ENCODE peak calls at places on chromosome 19, in eight cellular contexts. P, E, W, V, N, C, Y and A are unnamed samples.
A peak's percentile ranks its signal among the peaks of the same experiment; 100 is the strongest.

GRCh38 chr19:43755256-43755801 is 567 bp upstream of the SMG9 start:
- DNase-seq in P (no peak), E (peak; percentile 81), W (peak; percentile 55), V (peak; percentile 77), N (peak; percentile 85), C (no peak), Y (peak; percentile 90), A (peak; percentile 78)

GRCh38 chr19:1921825-1922224 is 16.6 kb downstream of the ADAT3 start:
- DNase-seq in P (no peak), E (no peak), W (no peak), V (no peak), N (no peak), C (no peak), Y (no peak), A (no peak)

GRCh38 chr19:17757125-17757524 is 5.8 kb downstream of the FCHO1 start:
- DNase-seq in P (peak; percentile 46), E (no peak), W (no peak), V (peak; percentile 86), N (peak; percentile 67), C (no peak), Y (peak; percentile 74), A (peak; percentile 64)

GRCh38 chr19:53007200-53008054 is 6.3 kb upstream of the ERVV-1 start:
- DNase-seq in P (no peak), E (no peak), W (no peak), V (no peak), N (no peak), C (no peak), Y (no peak), A (no peak)

GRCh38 chr19:2483084-2483483 is 7.2 kb downstream of the GADD45B start:
- DNase-seq in P (no peak), E (no peak), W (no peak), V (no peak), N (no peak), C (no peak), Y (no peak), A (no peak)

GRCh38 chr19:28727133-28727834 is 485.7 kb downstream of the UQCRFS1 start:
- DNase-seq in P (no peak), E (no peak), W (no peak), V (peak; percentile 26), N (no peak), C (no peak), Y (no peak), A (peak; percentile 21)

GRCh38 chr19:54345938-54346386 is 7.0 kb upstream of the LILRA4 start:
- DNase-seq in P (no peak), E (no peak), W (no peak), V (no peak), N (no peak), C (no peak), Y (no peak), A (no peak)

GRCh38 chr19:50204811-50205675 is 1.6 kb downstream of the MYH14 start:
- DNase-seq in P (no peak), E (peak; percentile 83), W (peak; percentile 93), V (peak; percentile 96), N (peak; percentile 96), C (no peak), Y (peak; percentile 95), A (no peak)

GRCh38 chr19:18046066-18046718 is 38.2 kb downstream of the ARRDC2 start:
- DNase-seq in P (peak; percentile 94), E (no peak), W (no peak), V (no peak), N (no peak), C (no peak), Y (no peak), A (peak; percentile 58)

GRCh38 chr19:51020988-51021651 is 1.6 kb upstream of the KLK10 start:
- DNase-seq in P (peak; percentile 51), E (no peak), W (no peak), V (peak; percentile 18), N (no peak), C (peak; percentile 7), Y (no peak), A (peak; percentile 69)

GRCh38 chr19:18774107-18774506 is 17.0 kb downstream of the COMP start:
- DNase-seq in P (no peak), E (no peak), W (no peak), V (no peak), N (no peak), C (no peak), Y (no peak), A (no peak)

GRCh38 chr19:48292798-48293197 is 22.9 kb downstream of the ZNF114 start:
- DNase-seq in P (peak; percentile 80), E (no peak), W (no peak), V (no peak), N (no peak), C (no peak), Y (no peak), A (peak; percentile 80)

GRCh38 chr19:1102407-1103106 is 1.2 kb upstream of the GPX4 start:
- DNase-seq in P (peak; percentile 98), E (peak; percentile 79), W (no peak), V (peak; percentile 67), N (no peak), C (peak; percentile 99), Y (peak; percentile 75), A (peak; percentile 99)

GRCh38 chr19:56191115-56191514 is 6.5 kb downstream of the ZSCAN5B start:
- DNase-seq in P (no peak), E (no peak), W (no peak), V (no peak), N (no peak), C (no peak), Y (no peak), A (no peak)
- TF ChIP-seq CTCF in P (no peak), E (no peak), W (no peak), V (no peak), N (no peak), C (no peak), Y (no peak), A (no peak)

GRCh38 chr19:10828981-10829821 is 6.8 kb downstream of the TMED1 start:
- DNase-seq in P (no peak), E (no peak), W (no peak), V (no peak), N (no peak), C (no peak), Y (no peak), A (no peak)
- TF ChIP-seq CTCF in P (peak; percentile 47), E (no peak), W (no peak), V (no peak), N (no peak), C (peak; percentile 10), Y (no peak), A (peak; percentile 7)

GRCh38 chr19:33175886-33176669 is 18.1 kb upstream of the LRP3 start:
- DNase-seq in P (peak; percentile 13), E (no peak), W (peak; percentile 23), V (no peak), N (no peak), C (no peak), Y (no peak), A (peak; percentile 43)
- TF ChIP-seq CTCF in P (peak; percentile 48), E (no peak), W (no peak), V (no peak), N (no peak), C (no peak), Y (no peak), A (no peak)

DNA sequence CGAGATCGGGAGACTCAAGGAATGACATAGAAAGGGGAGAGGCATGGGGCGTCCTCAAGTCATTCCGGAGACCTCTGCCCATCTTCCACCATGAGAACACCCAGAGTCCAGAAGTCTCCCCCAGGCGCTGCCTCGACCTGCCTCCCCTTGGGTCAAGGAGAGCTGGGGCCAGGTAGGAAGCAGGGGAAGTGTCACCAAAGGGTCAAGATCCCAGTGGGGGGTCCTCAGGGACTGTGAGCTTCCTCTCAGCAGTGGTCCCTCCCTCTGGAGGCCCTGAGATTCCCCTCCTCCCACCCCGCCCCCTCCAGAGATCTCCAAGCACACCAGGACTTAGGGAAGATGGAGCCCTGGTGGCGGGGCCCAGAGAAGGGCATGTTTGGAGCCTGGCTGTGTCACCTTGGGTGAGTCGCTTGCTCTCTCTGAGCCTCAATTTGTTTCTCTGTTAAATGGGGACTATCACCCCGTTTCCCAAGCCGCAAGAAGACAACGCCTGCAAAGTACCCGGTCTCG is 919 bp downstream of the DACT3 start:
- DNase-seq in P (no peak), E (no peak), W (no peak), V (no peak), N (no peak), C (no peak), Y (no peak), A (peak; percentile 25)
- TF ChIP-seq CTCF in P (peak; percentile 15), E (no peak), W (no peak), V (no peak), N (no peak), C (no peak), Y (no peak), A (no peak)

GRCh38 chr19:40742477-40742876 is 7.8 kb downstream of the ACTMAP start:
- DNase-seq in P (no peak), E (no peak), W (no peak), V (no peak), N (no peak), C (no peak), Y (no peak), A (no peak)

GRCh38 chr19:40739871-40740703 is 10.2 kb downstream of the ACTMAP start:
- DNase-seq in P (no peak), E (no peak), W (no peak), V (no peak), N (no peak), C (no peak), Y (no peak), A (no peak)

GRCh38 chr19:40743926-40744325 is 6.4 kb downstream of the ACTMAP start:
- DNase-seq in P (no peak), E (no peak), W (no peak), V (no peak), N (no peak), C (no peak), Y (no peak), A (no peak)

GRCh38 chr19:40740747-40741146 is 9.5 kb downstream of the ACTMAP start:
- DNase-seq in P (peak; percentile 43), E (no peak), W (no peak), V (no peak), N (no peak), C (no peak), Y (peak; percentile 45), A (no peak)

GRCh38 chr19:40741527-40742390 is 8.5 kb downstream of the ACTMAP start:
- DNase-seq in P (no peak), E (no peak), W (no peak), V (no peak), N (no peak), C (no peak), Y (no peak), A (no peak)
- TF ChIP-seq CTCF in P (no peak), E (no peak), W (no peak), V (no peak), N (no peak), C (no peak), Y (no peak), A (no peak)

DNA sequence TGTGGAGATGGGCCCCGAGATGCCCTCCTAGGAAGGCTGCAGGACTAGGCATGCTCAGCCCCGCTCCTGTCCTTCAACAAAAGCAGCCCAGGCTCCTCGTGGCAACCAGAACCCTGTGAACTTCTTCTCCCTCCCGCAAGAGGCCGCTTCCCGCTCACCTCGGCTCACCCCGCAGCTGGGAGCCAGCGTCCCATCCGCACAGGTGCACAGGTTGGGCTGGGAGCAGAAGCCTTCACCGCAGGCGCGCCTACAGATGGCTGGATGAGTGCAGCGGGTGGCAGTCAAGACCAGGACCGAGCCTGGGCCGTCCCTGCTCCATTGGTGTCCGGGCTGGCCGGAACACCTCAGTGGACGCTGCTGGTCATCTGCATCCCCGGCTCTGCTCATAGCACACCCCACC is 3.4 kb downstream of the FBN3 start:
- DNase-seq in P (no peak), E (no peak), W (no peak), V (peak; percentile 18), N (no peak), C (no peak), Y (no peak), A (no peak)
- TF ChIP-seq CTCF in P (no peak), E (no peak), W (no peak), V (no peak), N (no peak), C (no peak), Y (no peak), A (no peak)